ENCODE peak calls at places on chromosomes 4 and X, in ten cellular contexts. One of them, this sample, is unnamed.

GRCh38 chr4:177214935-177215334 is 94.7 kb upstream of the NEIL3 start:
- DNase-seq in progenitor cell of endocrine pancreas: no peak
- DNase-seq in stimulated activated CD8-positive, alpha-beta memory T cell treated with anti-CD3 and anti-CD28 coated beads, Interleukin-12 subunit alpha, Interleukin-12 subunit beta, amount 100 ng/mL, for 4 hours: no peak
- DNase-seq in ACHN: no peak
- DNase-seq in left cardiac atrium: no peak
- DNase-seq in HEK293T: no peak
- DNase-seq in NCI-H345: no peak
- DNase-seq in GM03348: peak
- DNase-seq in upper lobe of right lung: no peak
- DNase-seq in coronary artery: no peak
- DNase-seq in this sample: no peak

GRCh38 chrX:77925764-77926163 is 15.3 kb downstream of the ATP7A start:
- DNase-seq in progenitor cell of endocrine pancreas: no peak
- DNase-seq in stimulated activated CD8-positive, alpha-beta memory T cell treated with anti-CD3 and anti-CD28 coated beads, Interleukin-12 subunit alpha, Interleukin-12 subunit beta, amount 100 ng/mL, for 4 hours: no peak
- DNase-seq in ACHN: no peak
- DNase-seq in left cardiac atrium: no peak
- DNase-seq in HEK293T: no peak
- DNase-seq in NCI-H345: no peak
- DNase-seq in GM03348: no peak
- DNase-seq in upper lobe of right lung: no peak
- DNase-seq in coronary artery: no peak
- DNase-seq in this sample: no peak

GRCh38 chrX:1472975-1473374 is 20.3 kb upstream of the ASMTL start:
- DNase-seq in progenitor cell of endocrine pancreas: no peak
- DNase-seq in stimulated activated CD8-positive, alpha-beta memory T cell treated with anti-CD3 and anti-CD28 coated beads, Interleukin-12 subunit alpha, Interleukin-12 subunit beta, amount 100 ng/mL, for 4 hours: no peak
- DNase-seq in ACHN: no peak
- DNase-seq in left cardiac atrium: no peak
- DNase-seq in HEK293T: no peak
- DNase-seq in NCI-H345: no peak
- DNase-seq in GM03348: no peak
- DNase-seq in upper lobe of right lung: no peak
- DNase-seq in coronary artery: no peak
- DNase-seq in this sample: no peak

GRCh38 chrX:48003367-48003757 is 427 bp downstream of the ZNF182 start:
- DNase-seq in progenitor cell of endocrine pancreas: no peak
- DNase-seq in stimulated activated CD8-positive, alpha-beta memory T cell treated with anti-CD3 and anti-CD28 coated beads, Interleukin-12 subunit alpha, Interleukin-12 subunit beta, amount 100 ng/mL, for 4 hours: no peak
- DNase-seq in ACHN: no peak
- DNase-seq in left cardiac atrium: no peak
- DNase-seq in HEK293T: no peak
- DNase-seq in NCI-H345: no peak
- DNase-seq in GM03348: no peak
- DNase-seq in upper lobe of right lung: peak
- DNase-seq in coronary artery: no peak
- DNase-seq in this sample: no peak

GRCh38 chr4:85391568-85392410 is 83.2 kb upstream of the ARHGAP24 start:
- DNase-seq in progenitor cell of endocrine pancreas: no peak
- DNase-seq in stimulated activated CD8-positive, alpha-beta memory T cell treated with anti-CD3 and anti-CD28 coated beads, Interleukin-12 subunit alpha, Interleukin-12 subunit beta, amount 100 ng/mL, for 4 hours: no peak
- DNase-seq in ACHN: no peak
- DNase-seq in left cardiac atrium: no peak
- DNase-seq in HEK293T: no peak
- DNase-seq in NCI-H345: no peak
- DNase-seq in GM03348: no peak
- DNase-seq in upper lobe of right lung: no peak
- DNase-seq in coronary artery: no peak
- DNase-seq in this sample: no peak

GRCh38 chr4:73917081-73917501 is 47.9 kb downstream of the CXCL1 start:
- DNase-seq in progenitor cell of endocrine pancreas: no peak
- DNase-seq in stimulated activated CD8-positive, alpha-beta memory T cell treated with anti-CD3 and anti-CD28 coated beads, Interleukin-12 subunit alpha, Interleukin-12 subunit beta, amount 100 ng/mL, for 4 hours: no peak
- DNase-seq in ACHN: peak
- DNase-seq in left cardiac atrium: no peak
- DNase-seq in HEK293T: no peak
- DNase-seq in NCI-H345: no peak
- DNase-seq in GM03348: peak
- DNase-seq in upper lobe of right lung: no peak
- DNase-seq in coronary artery: no peak
- DNase-seq in this sample: no peak

GRCh38 chrX:130575831-130576404 is 174.1 kb downstream of the RBMX2 start:
- DNase-seq in progenitor cell of endocrine pancreas: peak
- DNase-seq in stimulated activated CD8-positive, alpha-beta memory T cell treated with anti-CD3 and anti-CD28 coated beads, Interleukin-12 subunit alpha, Interleukin-12 subunit beta, amount 100 ng/mL, for 4 hours: no peak
- DNase-seq in ACHN: peak
- DNase-seq in left cardiac atrium: peak
- DNase-seq in HEK293T: peak
- DNase-seq in NCI-H345: no peak
- DNase-seq in GM03348: peak
- DNase-seq in upper lobe of right lung: peak
- DNase-seq in coronary artery: no peak
- DNase-seq in this sample: no peak

GRCh38 chr4:78704981-78705757 is 71.0 kb upstream of the BMP2K start:
- DNase-seq in progenitor cell of endocrine pancreas: no peak
- DNase-seq in stimulated activated CD8-positive, alpha-beta memory T cell treated with anti-CD3 and anti-CD28 coated beads, Interleukin-12 subunit alpha, Interleukin-12 subunit beta, amount 100 ng/mL, for 4 hours: no peak
- DNase-seq in ACHN: peak
- DNase-seq in left cardiac atrium: no peak
- DNase-seq in HEK293T: no peak
- DNase-seq in NCI-H345: no peak
- DNase-seq in GM03348: peak
- DNase-seq in upper lobe of right lung: no peak
- DNase-seq in coronary artery: no peak
- DNase-seq in this sample: no peak

GRCh38 chr4:105637409-105638258 is 70.9 kb downstream of the INTS12 start:
- DNase-seq in progenitor cell of endocrine pancreas: no peak
- DNase-seq in stimulated activated CD8-positive, alpha-beta memory T cell treated with anti-CD3 and anti-CD28 coated beads, Interleukin-12 subunit alpha, Interleukin-12 subunit beta, amount 100 ng/mL, for 4 hours: no peak
- DNase-seq in ACHN: no peak
- DNase-seq in left cardiac atrium: peak
- DNase-seq in HEK293T: peak
- DNase-seq in NCI-H345: peak
- DNase-seq in GM03348: no peak
- DNase-seq in upper lobe of right lung: peak
- DNase-seq in coronary artery: no peak
- DNase-seq in this sample: no peak

GRCh38 chr4:38821739-38822138 is 17.1 kb upstream of the TLR1 start:
- DNase-seq in progenitor cell of endocrine pancreas: no peak
- DNase-seq in stimulated activated CD8-positive, alpha-beta memory T cell treated with anti-CD3 and anti-CD28 coated beads, Interleukin-12 subunit alpha, Interleukin-12 subunit beta, amount 100 ng/mL, for 4 hours: no peak
- DNase-seq in ACHN: no peak
- DNase-seq in left cardiac atrium: no peak
- DNase-seq in HEK293T: no peak
- DNase-seq in NCI-H345: no peak
- DNase-seq in GM03348: no peak
- DNase-seq in upper lobe of right lung: no peak
- DNase-seq in coronary artery: no peak
- DNase-seq in this sample: no peak

GRCh38 chrX:153587342-153587741 is 11.6 kb downstream of the CCNQ start:
- DNase-seq in progenitor cell of endocrine pancreas: no peak
- DNase-seq in stimulated activated CD8-positive, alpha-beta memory T cell treated with anti-CD3 and anti-CD28 coated beads, Interleukin-12 subunit alpha, Interleukin-12 subunit beta, amount 100 ng/mL, for 4 hours: no peak
- DNase-seq in ACHN: no peak
- DNase-seq in left cardiac atrium: no peak
- DNase-seq in HEK293T: no peak
- DNase-seq in NCI-H345: no peak
- DNase-seq in GM03348: no peak
- DNase-seq in upper lobe of right lung: no peak
- DNase-seq in coronary artery: no peak
- DNase-seq in this sample: no peak

GRCh38 chrX:42797646-42798045 is 19.7 kb upstream of the PPP1R2C start:
- DNase-seq in progenitor cell of endocrine pancreas: no peak
- DNase-seq in stimulated activated CD8-positive, alpha-beta memory T cell treated with anti-CD3 and anti-CD28 coated beads, Interleukin-12 subunit alpha, Interleukin-12 subunit beta, amount 100 ng/mL, for 4 hours: no peak
- DNase-seq in ACHN: no peak
- DNase-seq in left cardiac atrium: no peak
- DNase-seq in HEK293T: no peak
- DNase-seq in NCI-H345: no peak
- DNase-seq in GM03348: peak
- DNase-seq in upper lobe of right lung: no peak
- DNase-seq in coronary artery: no peak
- DNase-seq in this sample: no peak

GRCh38 chr4:65046496-65047101 is 623.7 kb downstream of the EPHA5 start:
- DNase-seq in progenitor cell of endocrine pancreas: no peak
- DNase-seq in stimulated activated CD8-positive, alpha-beta memory T cell treated with anti-CD3 and anti-CD28 coated beads, Interleukin-12 subunit alpha, Interleukin-12 subunit beta, amount 100 ng/mL, for 4 hours: no peak
- DNase-seq in ACHN: no peak
- DNase-seq in left cardiac atrium: no peak
- DNase-seq in HEK293T: no peak
- DNase-seq in NCI-H345: no peak
- DNase-seq in GM03348: no peak
- DNase-seq in upper lobe of right lung: no peak
- DNase-seq in coronary artery: no peak
- DNase-seq in this sample: no peak

GRCh38 chrX:107448625-107449468 is 605 bp upstream of the FRMPD3 start:
- DNase-seq in progenitor cell of endocrine pancreas: no peak
- DNase-seq in stimulated activated CD8-positive, alpha-beta memory T cell treated with anti-CD3 and anti-CD28 coated beads, Interleukin-12 subunit alpha, Interleukin-12 subunit beta, amount 100 ng/mL, for 4 hours: no peak
- DNase-seq in ACHN: no peak
- DNase-seq in left cardiac atrium: no peak
- DNase-seq in HEK293T: peak
- DNase-seq in NCI-H345: peak
- DNase-seq in GM03348: peak
- DNase-seq in upper lobe of right lung: no peak
- DNase-seq in coronary artery: no peak
- DNase-seq in this sample: no peak

GRCh38 chrX:10579753-10580060 is 40.7 kb downstream of the MID1 start:
- DNase-seq in progenitor cell of endocrine pancreas: no peak
- DNase-seq in stimulated activated CD8-positive, alpha-beta memory T cell treated with anti-CD3 and anti-CD28 coated beads, Interleukin-12 subunit alpha, Interleukin-12 subunit beta, amount 100 ng/mL, for 4 hours: no peak
- DNase-seq in ACHN: peak
- DNase-seq in left cardiac atrium: no peak
- DNase-seq in HEK293T: no peak
- DNase-seq in NCI-H345: peak
- DNase-seq in GM03348: no peak
- DNase-seq in upper lobe of right lung: no peak
- DNase-seq in coronary artery: no peak
- DNase-seq in this sample: no peak

GRCh38 chr4:2072971-2073807 is 14.1 kb downstream of the NAT8L start:
- DNase-seq in progenitor cell of endocrine pancreas: no peak
- DNase-seq in stimulated activated CD8-positive, alpha-beta memory T cell treated with anti-CD3 and anti-CD28 coated beads, Interleukin-12 subunit alpha, Interleukin-12 subunit beta, amount 100 ng/mL, for 4 hours: no peak
- DNase-seq in ACHN: no peak
- DNase-seq in left cardiac atrium: no peak
- DNase-seq in HEK293T: no peak
- DNase-seq in NCI-H345: no peak
- DNase-seq in GM03348: no peak
- DNase-seq in upper lobe of right lung: peak
- DNase-seq in coronary artery: no peak
- DNase-seq in this sample: no peak

GRCh38 chrX:136646602-136647239 is 1.2 kb upstream of the CD40LG start:
- DNase-seq in progenitor cell of endocrine pancreas: no peak
- DNase-seq in stimulated activated CD8-positive, alpha-beta memory T cell treated with anti-CD3 and anti-CD28 coated beads, Interleukin-12 subunit alpha, Interleukin-12 subunit beta, amount 100 ng/mL, for 4 hours: no peak
- DNase-seq in ACHN: no peak
- DNase-seq in left cardiac atrium: no peak
- DNase-seq in HEK293T: no peak
- DNase-seq in NCI-H345: no peak
- DNase-seq in GM03348: no peak
- DNase-seq in upper lobe of right lung: no peak
- DNase-seq in coronary artery: no peak
- DNase-seq in this sample: no peak

GRCh38 chr4:92234393-92235176 is 69.2 kb upstream of the GRID2 start:
- DNase-seq in progenitor cell of endocrine pancreas: no peak
- DNase-seq in stimulated activated CD8-positive, alpha-beta memory T cell treated with anti-CD3 and anti-CD28 coated beads, Interleukin-12 subunit alpha, Interleukin-12 subunit beta, amount 100 ng/mL, for 4 hours: no peak
- DNase-seq in ACHN: peak
- DNase-seq in left cardiac atrium: no peak
- DNase-seq in HEK293T: no peak
- DNase-seq in NCI-H345: no peak
- DNase-seq in GM03348: peak
- DNase-seq in upper lobe of right lung: no peak
- DNase-seq in coronary artery: no peak
- DNase-seq in this sample: no peak

GRCh38 chr4:118991686-118992085 is 103.0 kb downstream of the SYNPO2 start:
- DNase-seq in progenitor cell of endocrine pancreas: no peak
- DNase-seq in stimulated activated CD8-positive, alpha-beta memory T cell treated with anti-CD3 and anti-CD28 coated beads, Interleukin-12 subunit alpha, Interleukin-12 subunit beta, amount 100 ng/mL, for 4 hours: no peak
- DNase-seq in ACHN: no peak
- DNase-seq in left cardiac atrium: no peak
- DNase-seq in HEK293T: no peak
- DNase-seq in NCI-H345: no peak
- DNase-seq in GM03348: no peak
- DNase-seq in upper lobe of right lung: no peak
- DNase-seq in coronary artery: no peak
- DNase-seq in this sample: no peak

GRCh38 chr4:52051615-52052474 is 741 bp downstream of the SPATA18 start:
- DNase-seq in progenitor cell of endocrine pancreas: peak
- DNase-seq in stimulated activated CD8-positive, alpha-beta memory T cell treated with anti-CD3 and anti-CD28 coated beads, Interleukin-12 subunit alpha, Interleukin-12 subunit beta, amount 100 ng/mL, for 4 hours: no peak
- DNase-seq in ACHN: peak
- DNase-seq in left cardiac atrium: peak
- DNase-seq in HEK293T: peak
- DNase-seq in NCI-H345: peak
- DNase-seq in GM03348: peak
- DNase-seq in upper lobe of right lung: peak
- DNase-seq in coronary artery: peak
- DNase-seq in this sample: no peak

GRCh38 chr4:157076578-157076947 is 613 bp downstream of the GLRB start:
- DNase-seq in progenitor cell of endocrine pancreas: peak
- DNase-seq in stimulated activated CD8-positive, alpha-beta memory T cell treated with anti-CD3 and anti-CD28 coated beads, Interleukin-12 subunit alpha, Interleukin-12 subunit beta, amount 100 ng/mL, for 4 hours: no peak
- DNase-seq in ACHN: peak
- DNase-seq in left cardiac atrium: no peak
- DNase-seq in HEK293T: peak
- DNase-seq in NCI-H345: peak
- DNase-seq in GM03348: no peak
- DNase-seq in upper lobe of right lung: no peak
- DNase-seq in coronary artery: no peak
- DNase-seq in this sample: no peak

GRCh38 chr4:7370038-7370437 is 64.7 kb downstream of the PSAPL1 start:
- DNase-seq in progenitor cell of endocrine pancreas: no peak
- DNase-seq in stimulated activated CD8-positive, alpha-beta memory T cell treated with anti-CD3 and anti-CD28 coated beads, Interleukin-12 subunit alpha, Interleukin-12 subunit beta, amount 100 ng/mL, for 4 hours: no peak
- DNase-seq in ACHN: no peak
- DNase-seq in left cardiac atrium: no peak
- DNase-seq in HEK293T: no peak
- DNase-seq in NCI-H345: no peak
- DNase-seq in GM03348: no peak
- DNase-seq in upper lobe of right lung: no peak
- DNase-seq in coronary artery: no peak
- DNase-seq in this sample: no peak

GRCh38 chrX:115047715-115048114 is 30.3 kb upstream of the IL13RA2 start:
- DNase-seq in progenitor cell of endocrine pancreas: no peak
- DNase-seq in stimulated activated CD8-positive, alpha-beta memory T cell treated with anti-CD3 and anti-CD28 coated beads, Interleukin-12 subunit alpha, Interleukin-12 subunit beta, amount 100 ng/mL, for 4 hours: no peak
- DNase-seq in ACHN: no peak
- DNase-seq in left cardiac atrium: no peak
- DNase-seq in HEK293T: no peak
- DNase-seq in NCI-H345: no peak
- DNase-seq in GM03348: no peak
- DNase-seq in upper lobe of right lung: no peak
- DNase-seq in coronary artery: no peak
- DNase-seq in this sample: no peak

GRCh38 chr4:118037955-118038354 is 3.7 kb downstream of the NDST3 start:
- DNase-seq in progenitor cell of endocrine pancreas: no peak
- DNase-seq in stimulated activated CD8-positive, alpha-beta memory T cell treated with anti-CD3 and anti-CD28 coated beads, Interleukin-12 subunit alpha, Interleukin-12 subunit beta, amount 100 ng/mL, for 4 hours: no peak
- DNase-seq in ACHN: no peak
- DNase-seq in left cardiac atrium: no peak
- DNase-seq in HEK293T: no peak
- DNase-seq in NCI-H345: no peak
- DNase-seq in GM03348: no peak
- DNase-seq in upper lobe of right lung: no peak
- DNase-seq in coronary artery: no peak
- DNase-seq in this sample: no peak